ENCODE peak calls at places on chromosomes 3 and 15, in six cellular contexts. F is lower lobe of right lung, S is heart right ventricle, O is breast epithelium, Y is suprapubic skin, A is mucosa of descending colon. L is an unnamed sample. For H3K4me1, the result is how much of the 10 kb centered on the place peaks cover.

GRCh38 chr3:11954312-11954934 is 49.8 kb upstream of the SYN2 start:
- DNase-seq in O (peak), F (no peak), Y (no peak), S (no peak), A (peak), L (no peak)

GRCh38 chr3:18751514-18751913 is 326.4 kb upstream of the SATB1 start:
- DNase-seq in A (no peak), Y (no peak), S (no peak), O (no peak), F (no peak), L (no peak)

GRCh38 chr3:123816673-123817207 is 67.4 kb downstream of the MYLK start:
- DNase-seq in A (no peak), F (no peak), O (peak), Y (no peak), S (no peak), L (no peak)

GRCh38 chr3:16122661-16123060 is 51.8 kb upstream of the GALNT15 start:
- DNase-seq in A (no peak), S (no peak), Y (no peak), O (peak), F (no peak), L (no peak)

GRCh38 chr3:141096981-141097380 is 45.8 kb downstream of the SPSB4 start:
- DNase-seq in F (no peak), A (no peak), O (no peak), S (no peak), Y (peak), L (no peak)

GRCh38 chr15:69782155-69782658 is 315.5 kb downstream of the TLE3 start:
- DNase-seq in O (no peak), A (no peak), F (no peak), S (no peak), Y (no peak), L (no peak)

GRCh38 chr3:16945330-16945729 is 60.6 kb downstream of the PLCL2 start:
- DNase-seq in S (no peak), O (no peak), F (no peak), Y (no peak), A (no peak), L (no peak)

GRCh38 chr3:24387000-24387399 is 107.7 kb downstream of the THRB start:
- DNase-seq in O (no peak), A (no peak), F (no peak), Y (no peak), S (no peak), L (no peak)

GRCh38 chr15:99407716-99408115 is 156.4 kb downstream of the LRRC28 start:
- DNase-seq in A (no peak), S (no peak), F (no peak), O (no peak), Y (no peak), L (no peak)

GRCh38 chr15:91974321-91974720 is 120.8 kb downstream of the SLCO3A1 start:
- DNase-seq in A (no peak), S (no peak), F (no peak), Y (no peak), O (no peak), L (no peak)

GRCh38 chr15:49988766-49989165 is 130.3 kb downstream of the ATP8B4 start:
- DNase-seq in A (no peak), S (no peak), F (no peak), Y (no peak), O (no peak), L (no peak)

GRCh38 chr3:188905991-188906635 is 265.7 kb upstream of the TPRG1 start:
- DNase-seq in S (no peak), A (no peak), F (no peak), O (peak), Y (no peak), L (no peak)

GRCh38 chr3:172210355-172210754 is 171.0 kb downstream of the FNDC3B start:
- DNase-seq in A (no peak), S (no peak), O (no peak), F (no peak), Y (no peak), L (no peak)
- H3K4me1 ChIP-seq in A (under half), S (half or more), O (under half), F (under half), Y (under half), L (under half)

GRCh38 chr3:133881987-133882825 is 13.5 kb downstream of the RAB6B start:
- DNase-seq in F (no peak), Y (peak), A (peak), O (peak), S (no peak), L (no peak)
- H3K4me3 ChIP-seq in F (no peak), Y (no peak), A (no peak), O (no peak), S (no peak), L (no peak)

DNA sequence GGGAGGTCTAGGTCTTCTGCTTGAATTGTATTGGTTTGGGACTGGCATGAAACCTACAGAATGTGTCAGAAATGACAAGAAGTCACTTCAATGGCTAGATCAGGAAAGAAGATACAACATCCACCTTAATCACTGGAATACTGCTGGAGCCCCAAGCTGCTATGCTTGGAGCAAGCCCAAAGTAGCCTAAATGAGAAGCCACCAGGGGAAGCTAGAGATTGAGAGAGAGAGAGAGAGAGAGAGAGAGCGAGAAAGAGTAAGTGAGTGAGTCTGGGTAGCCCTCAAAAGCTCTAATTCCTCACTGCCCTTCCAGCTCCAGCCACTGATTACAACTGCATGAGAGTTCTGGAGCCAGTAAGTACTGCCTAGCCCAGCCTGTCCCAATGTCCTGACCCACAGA is 529.2 kb upstream of the GOLIM4 start:
- DNase-seq in S (no peak), F (no peak), O (no peak), A (no peak), Y (no peak), L (no peak)
- TF ChIP-seq CTCF in S (no peak), F (no peak), O (no peak), A (no peak), Y (no peak), L (no peak)

GRCh38 chr3:172294238-172294806 is 153.9 kb downstream of the GHSR start:
- DNase-seq in F (no peak), A (no peak), Y (no peak), S (no peak), O (no peak), L (no peak)
- H3K4me1 ChIP-seq in F (under half), A (under half), Y (under half), S (under half), O (under half), L (under half)

DNA sequence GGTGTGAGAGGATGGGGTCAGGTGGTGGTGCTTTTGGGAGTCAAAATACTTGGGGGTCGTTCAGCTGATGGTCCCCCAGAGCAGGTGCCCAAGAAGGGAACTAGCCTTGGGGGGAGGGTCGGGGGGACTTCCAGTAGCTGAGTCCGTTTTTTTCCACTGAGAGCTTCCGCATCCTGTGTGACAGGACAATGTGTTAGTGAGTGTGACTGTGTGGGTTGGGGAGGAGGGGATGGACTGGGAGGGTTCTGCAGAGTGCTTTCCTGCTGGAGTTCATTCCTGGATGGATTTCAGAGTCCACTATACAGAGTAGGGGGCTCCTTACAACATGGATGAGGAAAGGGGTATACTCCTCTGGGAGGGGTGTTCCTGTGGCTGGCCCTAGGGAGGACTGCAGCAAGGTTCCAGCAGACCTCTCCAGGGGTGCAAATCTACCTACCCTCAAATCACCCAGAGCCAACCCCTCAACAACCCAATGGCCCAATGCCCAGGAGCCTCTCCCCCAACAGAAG is 601 bp upstream of the HYAL2 start:
- DNase-seq in S (no peak), F (no peak), A (no peak), Y (no peak), O (no peak), L (no peak)
- H3K4me3 ChIP-seq in S (peak), F (peak), A (no peak), Y (peak), O (peak), L (peak)

DNA sequence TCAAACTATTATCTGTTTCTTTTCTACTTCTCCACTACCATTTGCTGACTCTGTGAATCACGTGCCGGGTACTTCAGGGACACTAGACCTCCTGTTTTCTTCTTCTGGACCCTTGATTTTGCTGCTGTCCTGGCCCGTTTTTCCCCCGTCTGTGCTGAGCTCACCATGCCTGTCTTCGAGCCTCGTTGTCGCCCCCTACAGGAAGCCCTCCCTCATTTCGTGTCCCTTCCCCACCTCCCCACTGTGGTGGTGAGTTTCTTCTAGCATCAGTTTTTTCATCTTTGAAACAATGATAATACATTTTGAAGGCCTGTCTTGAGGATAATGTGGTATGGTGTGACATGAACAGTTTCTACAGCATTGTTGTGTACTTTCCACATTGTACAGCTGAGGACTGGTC is 12.8 kb downstream of the GABRG3 start:
- DNase-seq in S (no peak), A (no peak), Y (no peak), O (no peak), F (no peak), L (no peak)
- TF ChIP-seq CTCF in S (no peak), A (no peak), Y (no peak), O (no peak), F (no peak), L (no peak)

GRCh38 chr3:47014036-47014435 is 34.6 kb downstream of the NBEAL2 start:
- DNase-seq in O (no peak), S (no peak), A (no peak), F (no peak), Y (no peak), L (no peak)

GRCh38 chr3:47013231-47013630 is 33.8 kb downstream of the NBEAL2 start:
- DNase-seq in F (no peak), S (no peak), A (no peak), Y (no peak), O (no peak), L (no peak)

GRCh38 chr3:47011371-47011770 is 31.9 kb downstream of the NBEAL2 start:
- DNase-seq in O (no peak), A (no peak), Y (no peak), S (no peak), F (no peak), L (no peak)

GRCh38 chr3:47010910-47011309 is 31.4 kb downstream of the NBEAL2 start:
- DNase-seq in Y (no peak), O (no peak), A (no peak), S (no peak), F (no peak), L (no peak)

DNA sequence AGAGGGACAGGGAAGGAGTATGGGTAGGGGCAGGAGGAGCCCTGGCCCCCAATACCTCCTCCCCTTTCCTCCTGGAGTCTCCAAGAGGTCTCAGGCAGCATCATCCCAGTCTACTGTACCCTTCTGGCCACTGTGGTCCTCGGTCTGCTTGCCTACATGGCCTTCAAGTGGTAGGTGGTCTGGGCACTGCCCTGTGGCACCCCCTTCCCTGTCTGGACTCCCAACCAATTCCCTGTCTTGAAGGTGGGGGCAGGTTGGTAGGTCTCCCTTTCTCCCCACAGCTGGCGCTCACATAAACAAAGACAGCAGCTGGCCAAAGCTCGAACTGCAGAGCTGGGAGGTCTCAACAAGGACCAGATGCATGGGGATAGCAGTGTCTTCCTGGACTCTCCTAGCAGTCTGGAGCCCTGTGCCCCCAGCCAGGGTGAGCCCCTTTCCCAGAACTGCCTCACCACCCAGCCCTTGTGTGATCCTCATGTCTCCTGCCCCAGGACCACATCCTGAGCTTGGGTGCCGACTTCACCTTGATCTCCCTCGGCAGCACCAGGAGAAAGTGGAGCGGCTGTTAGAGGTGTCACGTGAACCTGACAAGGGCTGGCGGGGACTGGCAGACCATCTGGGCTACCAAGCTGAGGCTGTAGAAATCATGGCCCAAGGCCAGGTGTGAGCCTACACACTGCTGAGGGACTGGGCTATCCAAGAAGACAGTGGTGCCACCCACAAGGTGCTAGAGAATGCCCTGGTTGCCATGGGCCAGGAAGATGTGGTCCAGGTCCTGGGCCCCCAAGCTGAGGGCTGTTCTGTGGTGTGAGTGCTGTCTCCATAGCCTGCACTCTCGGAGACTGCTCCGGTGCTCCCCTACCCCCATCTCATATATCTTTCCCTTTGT is 33.1 kb downstream of the NBEAL2 start:
- DNase-seq in A (no peak), Y (no peak), F (no peak), S (no peak), O (no peak), L (no peak)
- H3K4me1 ChIP-seq in A (under half), Y (under half), F (under half), S (under half), O (under half), L (under half)

DNA sequence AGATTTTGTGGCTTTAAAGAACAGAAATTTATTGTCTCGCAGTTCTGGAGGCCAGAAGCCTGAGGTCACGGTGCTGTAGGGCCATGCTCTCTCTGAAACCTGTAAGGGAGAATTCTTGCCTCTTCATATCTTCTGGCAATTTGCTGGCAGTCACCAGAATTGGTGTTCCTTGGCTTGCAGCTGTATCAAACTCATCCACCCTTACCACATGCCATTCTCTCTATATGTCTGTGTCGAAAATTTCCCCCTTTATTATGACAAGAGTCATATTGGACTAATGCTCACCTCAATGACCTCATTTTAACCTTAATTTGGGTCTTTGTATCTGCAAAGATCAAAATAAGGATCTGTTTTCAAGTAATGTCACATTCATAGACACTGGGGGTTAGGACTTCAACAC is 266.7 kb downstream of the IL20RB start:
- DNase-seq in F (no peak), O (no peak), Y (no peak), S (no peak), A (no peak), L (no peak)
- H3K4me3 ChIP-seq in F (no peak), O (no peak), Y (no peak), S (no peak), A (no peak), L (no peak)